ENCODE peak calls at places on chromosomes 3 and 15, in seven cellular contexts. J is memory B cell, F is astrocyte of the spinal cord, Y is HT-29, N is epithelial cell of esophagus, I is hepatocyte, K is HEK293T. G is an unnamed sample.
A peak's percentile ranks its signal among the peaks of the same experiment; 100 is the strongest.

GRCh38 chr15:69561071-69561784 is 108.6 kb downstream of the RPLP1 start:
- DNase-seq in J (no peak), F (no peak), Y (no peak), N (no peak), I (peak; percentile 69), K (no peak), G (no peak)

GRCh38 chr3:134300520-134300919 is 49.9 kb upstream of the RYK start:
- DNase-seq in J (no peak), F (no peak), Y (no peak), N (no peak), I (no peak), K (peak; percentile 47), G (peak; percentile 53)

GRCh38 chr3:149581681-149582349 is 76.0 kb downstream of the WWTR1 start:
- DNase-seq in J (no peak), F (peak; percentile 89), Y (peak; percentile 94), N (peak; percentile 91), I (peak; percentile 57), K (no peak), G (peak; percentile 71)

GRCh38 chr15:25437751-25438600 is 848 bp downstream of the UBE3A start:
- DNase-seq in J (peak; percentile 58), F (peak; percentile 50), Y (peak; percentile 67), N (peak; percentile 53), I (peak; percentile 88), K (peak; percentile 17), G (peak; percentile 78)

GRCh38 chr3:44185396-44185915 is 56.2 kb upstream of the TOPAZ1 start:
- DNase-seq in J (no peak), F (no peak), Y (no peak), N (no peak), I (no peak), K (no peak), G (no peak)

GRCh38 chr3:83523470-83524073 is 1435.2 kb upstream of the CADM2 start:
- DNase-seq in J (no peak), F (peak; percentile 67), Y (peak; percentile 20), N (peak; percentile 83), I (peak; percentile 78), K (peak; percentile 51), G (peak; percentile 39)

GRCh38 chr3:183967693-183968092 is 50.0 kb downstream of the ABCC5 start:
- DNase-seq in J (no peak), F (no peak), Y (peak; percentile 25), N (peak; percentile 80), I (peak; percentile 82), K (no peak), G (no peak)

GRCh38 chr15:42577514-42578031 is 2.2 kb downstream of the STARD9 start:
- DNase-seq in J (no peak), F (peak; percentile 85), Y (no peak), N (no peak), I (no peak), K (no peak), G (peak; percentile 69)

GRCh38 chr3:124701687-124702086 is 28.6 kb upstream of the UMPS start:
- DNase-seq in J (no peak), F (peak; percentile 73), Y (no peak), N (no peak), I (no peak), K (no peak), G (no peak)

GRCh38 chr3:68007621-68008226 is 353.3 kb upstream of the SUCLG2 start:
- DNase-seq in J (no peak), F (no peak), Y (no peak), N (no peak), I (peak; percentile 32), K (no peak), G (peak; percentile 41)

G was measured in cardiac muscle cell.